ENCODE peak calls at places on chromosome 1, in five cellular contexts. J is left ventricle myocardium inferior, O is pancreas, Y is brain microvascular endothelial cell, I is HL-60. A is an unnamed sample.
A peak's percentile ranks its signal among the peaks of the same experiment; 100 is the strongest.

GRCh38 chr1:199724049-199724448 is 303.5 kb upstream of the NR5A2 start:
- DNase-seq in O (no peak), I (no peak), Y (no peak), J (no peak), A (no peak)

GRCh38 chr1:232764458-232765231 is 40.6 kb upstream of the MAP10 start:
- DNase-seq in I (no peak), O (no peak), Y (no peak), J (no peak), A (no peak)

GRCh38 chr1:200890818-200891773 is 3.6 kb upstream of the INAVA start:
- DNase-seq in O (peak; percentile 44), I (peak; percentile 60), J (no peak), Y (peak; percentile 24), A (no peak)

GRCh38 chr1:16975838-16976237 is 4.6 kb downstream of the MFAP2 start:
- DNase-seq in J (no peak), I (no peak), Y (no peak), O (no peak), A (no peak)

GRCh38 chr1:79929356-79929755 is 922.8 kb upstream of the ADGRL4 start:
- DNase-seq in J (no peak), O (no peak), I (no peak), Y (no peak), A (no peak)

GRCh38 chr1:28343405-28343804 is 14.6 kb downstream of the MED18 start:
- DNase-seq in Y (peak; percentile 56), I (no peak), J (no peak), O (no peak), A (no peak)

GRCh38 chr1:4689271-4689935 is 35.0 kb downstream of the AJAP1 start:
- DNase-seq in Y (no peak), O (no peak), J (no peak), I (no peak), A (no peak)

GRCh38 chr1:161511756-161512060 is 6.5 kb downstream of the FCGR2A start:
- DNase-seq in Y (no peak), O (no peak), J (no peak), I (no peak), A (no peak)

GRCh38 chr1:10530281-10530740 is 55.6 kb downstream of the PEX14 start:
- DNase-seq in O (peak; percentile 50), J (peak; percentile 23), Y (peak; percentile 49), I (no peak), A (no peak)

GRCh38 chr1:91730781-91731732 is 154.9 kb downstream of the TGFBR3 start:
- DNase-seq in Y (no peak), I (peak; percentile 86), J (peak; percentile 58), O (no peak), A (no peak)

GRCh38 chr1:162357681-162358266 is 18.9 kb downstream of the SPATA46 start:
- DNase-seq in Y (peak; percentile 33), I (peak; percentile 31), O (no peak), J (no peak), A (no peak)

GRCh38 chr1:67771776-67772175 is 61.5 kb downstream of the GNG12 start:
- DNase-seq in I (no peak), O (no peak), Y (no peak), J (no peak), A (no peak)

GRCh38 chr1:33343539-33343938 is 22.6 kb upstream of the A3GALT2 start:
- DNase-seq in J (no peak), Y (peak; percentile 47), O (no peak), I (no peak), A (no peak)

GRCh38 chr1:186843261-186843660 is 14.5 kb downstream of the PLA2G4A start:
- DNase-seq in I (no peak), J (no peak), Y (no peak), O (no peak), A (no peak)

GRCh38 chr1:224237094-224237881 is 54.2 kb downstream of the DEGS1 start:
- DNase-seq in Y (no peak), O (no peak), J (no peak), I (no peak), A (no peak)

GRCh38 chr1:245091818-245092637 is 62.8 kb upstream of the KIF26B start:
- DNase-seq in Y (peak; percentile 99), O (peak; percentile 21), J (no peak), I (no peak), A (no peak)

GRCh38 chr1:21926065-21926464 is 11.0 kb downstream of the HSPG2 start:
- DNase-seq in J (no peak), O (no peak), Y (no peak), I (no peak), A (no peak)

GRCh38 chr1:116855788-116856187 is 53.9 kb upstream of the PTGFRN start:
- DNase-seq in I (no peak), J (no peak), Y (no peak), O (no peak), A (no peak)

GRCh38 chr1:92816732-92817131 is 15.1 kb upstream of the RPL5 start:
- DNase-seq in J (no peak), Y (no peak), I (no peak), O (no peak), A (no peak)

GRCh38 chr1:52190500-52191252 is 48.8 kb downstream of the ZFYVE9 start:
- DNase-seq in O (no peak), J (no peak), I (no peak), Y (no peak), A (no peak)

GRCh38 chr1:43648448-43648847 is 1.5 kb upstream of the KDM4A start:
- DNase-seq in O (no peak), I (peak; percentile 65), J (no peak), Y (no peak), A (no peak)

GRCh38 chr1:201786824-201787223 is 42.1 kb upstream of the IPO9 start:
- DNase-seq in O (no peak), Y (no peak), I (no peak), J (peak; percentile 43), A (no peak)

GRCh38 chr1:31783846-31784245 is 19.7 kb upstream of the ADGRB2 start:
- DNase-seq in J (no peak), Y (no peak), I (no peak), O (no peak), A (no peak)

GRCh38 chr1:228875741-228876140 is 140.5 kb downstream of the RHOU start:
- DNase-seq in Y (no peak), J (no peak), I (no peak), O (no peak), A (no peak)

GRCh38 chr1:85344256-85344694 is 67.8 kb upstream of the BCL10 start:
- DNase-seq in J (no peak), I (peak; percentile 10), Y (peak; percentile 67), O (peak; percentile 46), A (no peak)

DNA sequence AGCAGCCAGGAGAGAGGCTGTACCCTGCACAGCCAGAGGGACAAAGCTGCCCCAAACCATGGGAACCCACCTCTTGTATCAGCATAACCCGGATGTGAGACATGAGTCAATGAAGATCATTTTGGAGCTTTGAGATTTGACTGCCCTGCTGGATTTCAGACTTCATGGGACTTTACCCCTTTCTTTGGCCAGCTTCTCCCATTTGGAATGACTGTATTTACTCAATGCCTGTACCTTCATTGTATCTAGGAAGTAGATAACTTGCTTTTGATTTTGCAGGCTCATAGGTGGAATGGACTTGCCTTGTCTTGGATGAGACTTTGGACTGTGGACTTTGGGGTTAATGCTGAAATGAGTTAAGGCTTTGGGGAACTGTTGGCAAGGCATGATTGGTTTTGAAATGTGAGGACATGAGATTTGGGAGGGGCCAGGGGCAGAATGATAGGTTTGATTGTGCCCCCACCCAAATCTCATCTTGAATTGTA is 616.2 kb downstream of the RWDD3 start:
- DNase-seq in I (no peak), J (no peak), Y (no peak), O (no peak), A (no peak)
- H3K27ac ChIP-seq in I (no peak overlapping the region), J (no peak overlapping the region), Y (no peak overlapping the region), O (no peak overlapping the region), A (no peak overlapping the region)

GRCh38 chr1:164602480-164603093 is 43.6 kb downstream of the PBX1 start:
- DNase-seq in O (peak; percentile 74), I (no peak), J (peak; percentile 64), Y (peak; percentile 32), A (no peak)
- TF ChIP-seq CTCF in O (no peak), I (no peak), J (no peak), Y (no peak), A (no peak)

DNA sequence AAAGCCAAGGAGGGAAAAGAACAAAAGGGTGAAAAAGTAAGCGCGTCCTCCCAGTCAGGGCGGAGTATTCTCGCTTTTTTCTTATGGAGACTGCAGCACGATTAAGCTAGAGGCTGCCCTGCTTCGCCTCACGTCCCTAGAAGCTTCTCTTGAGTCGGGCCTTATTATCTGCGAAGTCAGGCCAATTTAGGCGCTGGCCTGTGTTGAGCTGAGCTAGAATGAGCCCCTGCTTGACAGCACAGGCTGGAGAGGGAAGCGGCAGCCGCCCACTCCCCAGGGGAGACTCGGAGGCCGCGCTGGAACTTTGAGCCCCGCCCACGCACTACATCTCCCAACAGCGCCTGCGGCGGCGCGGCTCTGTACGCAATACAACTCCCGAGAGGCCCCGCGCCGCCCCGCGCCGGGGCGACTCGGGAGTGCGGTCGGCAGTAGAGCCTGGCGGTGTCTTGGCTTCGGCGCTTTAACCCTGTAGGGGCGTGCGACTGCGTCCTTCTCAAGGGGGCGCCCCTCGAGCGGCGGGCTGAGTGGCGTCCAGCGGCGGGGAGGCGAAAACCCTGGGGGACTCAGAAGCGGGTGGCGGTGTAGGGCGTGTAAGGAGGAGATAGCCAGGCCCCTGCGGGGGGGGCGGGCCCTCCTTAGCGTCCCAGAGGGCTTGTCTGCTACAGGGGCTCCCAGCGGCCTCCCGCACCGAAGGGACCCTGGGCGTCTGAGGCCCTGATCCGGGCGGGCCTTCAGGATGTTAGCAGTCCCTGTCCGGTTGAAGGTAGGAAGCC is 888 bp downstream of the ZNF436 start:
- DNase-seq in O (peak; percentile 89), Y (peak; percentile 81), J (peak; percentile 92), I (peak; percentile 88), A (peak; percentile 74)
- H3K27me3 ChIP-seq in O (no peaks in the 10 kb centered on the region), Y (no peaks in the 10 kb centered on the region), J (no peaks in the 10 kb centered on the region), I (no peaks in the 10 kb centered on the region), A (no peaks in the 10 kb centered on the region)

DNA sequence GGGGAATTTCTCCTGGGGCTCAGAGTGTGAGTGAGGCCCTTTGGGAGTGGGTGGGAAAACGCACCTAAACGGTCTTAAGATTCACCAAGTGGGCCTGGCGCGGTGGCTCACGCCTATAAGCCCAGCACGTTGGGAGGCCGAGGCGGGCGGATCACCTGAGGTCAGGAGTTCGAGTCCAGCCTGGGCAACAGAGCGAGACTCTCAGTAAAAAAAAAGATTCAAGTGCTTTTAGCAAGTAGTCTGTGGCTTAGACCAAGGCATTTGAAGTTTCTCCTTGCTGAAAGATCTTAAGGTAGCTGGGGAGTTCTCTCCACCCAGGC is 1.4 kb downstream of the RPS8 start:
- DNase-seq in O (no peak), Y (no peak), J (no peak), I (no peak), A (no peak)
- H3K27ac ChIP-seq in O (no peak overlapping the region), Y (peak overlapping the region; percentile 95), J (peak overlapping the region; percentile 95), I (peak overlapping the region; percentile 93), A (peak overlapping the region; percentile 91)

GRCh38 chr1:147924813-147925212 is 3.4 kb upstream of the GPR89B start:
- DNase-seq in I (no peak), Y (no peak), O (no peak), J (no peak), A (no peak)
- TF ChIP-seq CTCF in I (no peak), Y (no peak), O (no peak), J (no peak), A (no peak)

GRCh38 chr1:197915217-197915616 is 2.0 kb upstream of the LHX9 start:
- DNase-seq in Y (no peak), J (no peak), I (no peak), O (no peak), A (no peak)
- H3K27me3 ChIP-seq in Y (peaks cover 95% of the 10 kb centered on the region), J (peaks cover 100% of the 10 kb centered on the region), I (peaks cover 88% of the 10 kb centered on the region), O (peaks cover 12% of the 10 kb centered on the region), A (peaks cover 99% of the 10 kb centered on the region)

GRCh38 chr1:178612261-178612660 is 99.4 kb downstream of the TEX35 start:
- DNase-seq in I (no peak), Y (peak; percentile 28), J (no peak), O (no peak), A (no peak)
- H3K27ac ChIP-seq in I (no peak overlapping the region), Y (peak overlapping the region; percentile 89), J (no peak overlapping the region), O (no peak overlapping the region), A (no peak overlapping the region)

A was measured in CD4-positive, alpha-beta T cell.